ENCODE peak calls at places on chromosome 13, in nine cellular contexts. W is activated CD8-positive, alpha-beta memory T cell treated with anti-CD3 and anti-CD28 coated beads for 4 hours; P is HTR-8/SVneo; C is fibroblast of the conjunctiva; I is AML-193; T is fibroblast of lung; G is right lobe of liver; A is GDM1; E is stimulated activated CD4-positive, alpha-beta T cell treated with anti-CD3 and anti-CD28 coated beads, Interleukin-4, amount 100 ng/mL, for 1 hour. J is an unnamed sample.
A peak's percentile ranks its signal among the peaks of the same experiment; 100 is the strongest.

GRCh38 chr13:99894835-99895427 is 76.6 kb downstream of the ZIC5 start:
- DNase-seq in W (no peak), P (no peak), C (no peak), I (no peak), T (no peak), G (no peak), A (no peak), E (no peak), J (no peak)

GRCh38 chr13:40503966-40504591 is 162.4 kb downstream of the FOXO1 start:
- DNase-seq in W (no peak), P (peak; percentile 38), C (no peak), I (no peak), T (peak; percentile 99), G (peak; percentile 60), A (no peak), E (no peak), J (no peak)

GRCh38 chr13:37869756-37870488 is at the start of gene TRPC4:
- DNase-seq in W (no peak), P (peak; percentile 49), C (peak; percentile 28), I (no peak), T (peak; percentile 76), G (no peak), A (no peak), E (peak; percentile 2), J (no peak)

GRCh38 chr13:33799950-33800592 is 17.9 kb upstream of the RFC3 start:
- DNase-seq in W (no peak), P (peak; percentile 18), C (peak; percentile 47), I (peak; percentile 66), T (peak; percentile 48), G (no peak), A (peak; percentile 29), E (no peak), J (no peak)

GRCh38 chr13:79867248-79867647 is 386.3 kb downstream of the NDFIP2 start:
- DNase-seq in W (no peak), P (no peak), C (no peak), I (peak; percentile 97), T (peak; percentile 39), G (no peak), A (peak; percentile 77), E (no peak), J (no peak)

GRCh38 chr13:90427322-90428272 is 919.9 kb upstream of the MIR17HG start:
- DNase-seq in W (no peak), P (no peak), C (no peak), I (no peak), T (no peak), G (no peak), A (no peak), E (no peak), J (no peak)

GRCh38 chr13:93797463-93797862 is 570.9 kb downstream of the GPC6 start:
- DNase-seq in W (no peak), P (no peak), C (no peak), I (no peak), T (peak; percentile 25), G (no peak), A (no peak), E (no peak), J (no peak)

GRCh38 chr13:50910483-50910805 is 853 bp downstream of the RNASEH2B start:
- DNase-seq in W (no peak), P (peak; percentile 18), C (no peak), I (peak; percentile 64), T (peak; percentile 62), G (peak; percentile 54), A (peak; percentile 62), E (no peak), J (no peak)

GRCh38 chr13:101262306-101262705 is 154.0 kb downstream of the NALCN start:
- DNase-seq in W (no peak), P (no peak), C (no peak), I (no peak), T (no peak), G (no peak), A (no peak), E (no peak), J (no peak)

GRCh38 chr13:68714292-68714691 is 1393.3 kb upstream of the ATXN8OS start:
- DNase-seq in W (no peak), P (no peak), C (no peak), I (no peak), T (peak; percentile 9), G (no peak), A (no peak), E (no peak), J (no peak)

J was measured in activated CD4-positive, CD25-positive, alpha-beta regulatory T cell treated with anti-CD3 and anti-CD28 coated beads, Interleukin-2, amount 50 U/mL, for 16 hours.